ENCODE peak calls at places on chromosomes 16 and 17, in six cellular contexts. L is astrocyte, Z is ovary, V is uterus, T is right atrium auricular region, M is mucosa of descending colon. F is an unnamed sample.

GRCh38 chr17:16438557-16439302 is 23.4 kb downstream of the TRPV2 start:
- DNase-seq in V (peak), L (peak), Z (peak), T (peak), M (peak), F (peak)

GRCh38 chr17:28724500-28725165 is 1.4 kb downstream of the TLCD1 start:
- DNase-seq in V (no peak), L (no peak), M (peak), Z (no peak), T (no peak), F (no peak)

GRCh38 chr16:57993897-57994296 is 6.6 kb downstream of the ZNF319 start:
- DNase-seq in L (no peak), V (no peak), M (no peak), Z (no peak), T (no peak), F (peak)

GRCh38 chr17:17728550-17729251 is 47.4 kb downstream of the RAI1 start:
- DNase-seq in L (no peak), T (no peak), V (no peak), M (no peak), Z (no peak), F (no peak)

GRCh38 chr16:80742331-80742730 is 62.1 kb downstream of the CDYL2 start:
- DNase-seq in V (no peak), Z (no peak), L (no peak), T (no peak), M (no peak), F (no peak)

GRCh38 chr17:75125984-75126383 is 5.6 kb downstream of the NT5C start:
- DNase-seq in Z (no peak), T (no peak), V (no peak), M (no peak), L (no peak), F (no peak)

GRCh38 chr16:47387026-47387734 is 73.7 kb downstream of the ITFG1 start:
- DNase-seq in L (no peak), T (no peak), Z (no peak), M (no peak), V (no peak), F (no peak)

GRCh38 chr17:74493381-74493833 is 27.0 kb downstream of the CD300A start:
- DNase-seq in T (no peak), M (no peak), V (peak), Z (peak), L (peak), F (peak)

GRCh38 chr16:67531247-67531646 is 2.6 kb downstream of the RIPOR1 start:
- DNase-seq in Z (no peak), T (no peak), V (no peak), M (no peak), L (no peak), F (no peak)

GRCh38 chr17:62630365-62631085 is 3.1 kb downstream of the MRC2 start:
- DNase-seq in M (no peak), T (no peak), L (no peak), Z (no peak), V (no peak), F (no peak)

GRCh38 chr16:81574168-81574567 is 129.6 kb downstream of the CMIP start:
- DNase-seq in T (no peak), M (no peak), L (no peak), V (no peak), Z (no peak), F (no peak)

GRCh38 chr16:80746231-80746630 is 58.2 kb downstream of the CDYL2 start:
- DNase-seq in T (no peak), L (no peak), V (no peak), M (no peak), Z (no peak), F (no peak)

GRCh38 chr16:75501359-75501758 is 6.1 kb upstream of the CHST6 start:
- DNase-seq in M (peak), L (no peak), Z (no peak), V (no peak), T (no peak), F (no peak)

GRCh38 chr17:45320349-45320930 is 3.6 kb upstream of the MAP3K14 start:
- DNase-seq in T (no peak), L (peak), V (no peak), M (no peak), Z (no peak), F (peak)

GRCh38 chr17:20010099-20010863 is 1.1 kb downstream of the SPECC1 start:
- DNase-seq in V (peak), M (no peak), T (peak), Z (peak), L (peak), F (no peak)

DNA sequence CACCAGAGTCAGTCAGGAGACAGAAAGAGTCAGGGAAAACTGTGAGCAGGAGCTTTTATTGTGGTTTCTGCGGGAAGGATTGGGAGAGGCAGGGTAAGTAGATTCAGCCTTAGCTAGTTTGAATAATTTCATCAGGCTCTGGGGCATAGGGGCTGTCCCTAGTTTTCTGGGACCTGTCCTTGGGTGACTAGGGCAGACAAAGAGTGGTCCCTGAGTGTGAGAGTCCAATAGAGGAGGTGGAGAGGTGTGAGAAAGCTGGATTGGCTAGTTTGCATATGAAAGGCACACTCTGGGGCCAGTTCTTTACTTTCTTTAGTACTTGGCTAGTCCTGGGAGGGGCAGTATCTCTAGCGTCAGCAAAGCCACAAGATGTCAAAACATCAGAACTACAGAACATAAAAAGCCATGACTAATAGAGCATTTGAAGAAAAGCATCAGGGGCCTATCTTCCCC is 255.6 kb downstream of the HS3ST3A1 start:
- DNase-seq in M (no peak), Z (peak), L (peak), V (no peak), T (no peak), F (no peak)
- TF ChIP-seq CTCF in M (no peak), Z (no peak), L (peak), V (no peak), T (no peak), F (no peak)

DNA sequence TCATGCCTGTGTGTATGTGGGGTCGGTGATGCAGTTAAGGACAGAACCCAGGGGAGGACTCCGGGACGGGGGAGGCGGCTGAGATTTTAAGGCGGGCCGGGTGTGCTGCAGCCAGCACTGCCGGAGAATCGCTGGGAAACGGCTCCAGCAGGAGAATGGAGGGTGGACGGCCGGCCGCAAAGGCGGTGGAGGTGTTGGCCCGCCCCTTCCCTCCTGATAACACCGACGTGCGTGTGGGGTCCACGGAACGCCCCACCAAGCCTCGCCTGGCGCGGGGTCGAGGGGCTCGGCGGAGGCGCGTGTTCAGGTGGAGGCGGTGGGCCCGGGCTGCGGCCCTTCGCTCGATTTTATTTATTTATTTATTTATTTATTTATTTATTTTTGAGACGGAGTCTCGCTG is 633 bp downstream of the ZNF843 start:
- DNase-seq in M (peak), T (no peak), L (no peak), V (no peak), Z (peak), F (no peak)
- H3K4me3 ChIP-seq in M (no peak), T (peak), L (no peak), V (peak), Z (peak), F (peak)

GRCh38 chr17:61338000-61338864 is 61.4 kb upstream of the TBX2 start:
- DNase-seq in M (no peak), L (peak), V (peak), T (no peak), Z (no peak), F (no peak)

GRCh38 chr17:61334673-61335072 is 65.0 kb upstream of the TBX2 start:
- DNase-seq in M (no peak), Z (no peak), V (no peak), T (no peak), L (no peak), F (no peak)

GRCh38 chr17:61337247-61337812 is 62.3 kb upstream of the TBX2 start:
- DNase-seq in T (no peak), L (no peak), M (no peak), Z (no peak), V (peak), F (no peak)

GRCh38 chr17:61335105-61335844 is 64.4 kb upstream of the TBX2 start:
- DNase-seq in M (no peak), L (peak), T (no peak), V (no peak), Z (peak), F (no peak)

DNA sequence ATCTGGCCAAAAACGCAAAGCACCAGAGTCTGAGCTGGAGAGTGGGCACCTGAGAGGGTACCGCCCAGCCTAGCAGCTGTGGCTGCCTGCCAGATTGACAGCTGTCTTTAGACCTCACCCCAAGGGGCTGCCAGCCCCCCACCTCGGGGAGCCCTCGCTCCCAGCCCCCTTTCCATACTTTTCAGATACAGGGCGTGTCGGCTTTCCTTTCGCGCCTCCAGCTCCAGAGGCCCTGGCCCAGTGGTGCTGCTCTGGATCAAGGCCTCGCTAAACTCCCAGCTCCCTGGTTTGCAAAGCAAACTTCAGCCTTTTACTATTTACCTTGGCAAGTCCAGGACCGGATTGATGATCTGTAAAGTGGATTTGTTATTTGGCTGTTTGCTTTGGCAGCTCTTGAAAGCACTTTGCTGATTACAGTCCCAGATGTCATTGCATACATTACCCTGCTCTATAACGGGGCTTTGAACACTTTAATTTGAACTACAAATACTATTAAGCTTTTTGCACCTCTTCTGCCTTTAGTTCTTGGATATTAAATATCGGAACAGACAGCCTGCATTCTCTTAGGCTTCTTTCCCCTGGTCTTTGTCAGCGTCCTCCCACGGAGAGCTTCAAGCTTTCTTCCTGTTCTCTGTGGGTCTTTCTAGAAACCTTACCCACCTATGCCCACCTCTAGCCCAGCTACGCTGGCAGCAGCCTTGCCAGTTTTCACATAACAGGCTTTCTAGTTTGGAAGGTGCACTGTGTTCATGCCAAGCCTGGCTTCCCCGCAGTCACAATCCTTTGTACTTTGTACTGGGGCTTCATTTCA is 63.6 kb upstream of the TBX2 start:
- DNase-seq in Z (peak), L (peak), T (no peak), V (no peak), M (no peak), F (no peak)
- TF ChIP-seq CTCF in Z (no peak), L (no peak), T (no peak), V (no peak), M (no peak), F (no peak)

DNA sequence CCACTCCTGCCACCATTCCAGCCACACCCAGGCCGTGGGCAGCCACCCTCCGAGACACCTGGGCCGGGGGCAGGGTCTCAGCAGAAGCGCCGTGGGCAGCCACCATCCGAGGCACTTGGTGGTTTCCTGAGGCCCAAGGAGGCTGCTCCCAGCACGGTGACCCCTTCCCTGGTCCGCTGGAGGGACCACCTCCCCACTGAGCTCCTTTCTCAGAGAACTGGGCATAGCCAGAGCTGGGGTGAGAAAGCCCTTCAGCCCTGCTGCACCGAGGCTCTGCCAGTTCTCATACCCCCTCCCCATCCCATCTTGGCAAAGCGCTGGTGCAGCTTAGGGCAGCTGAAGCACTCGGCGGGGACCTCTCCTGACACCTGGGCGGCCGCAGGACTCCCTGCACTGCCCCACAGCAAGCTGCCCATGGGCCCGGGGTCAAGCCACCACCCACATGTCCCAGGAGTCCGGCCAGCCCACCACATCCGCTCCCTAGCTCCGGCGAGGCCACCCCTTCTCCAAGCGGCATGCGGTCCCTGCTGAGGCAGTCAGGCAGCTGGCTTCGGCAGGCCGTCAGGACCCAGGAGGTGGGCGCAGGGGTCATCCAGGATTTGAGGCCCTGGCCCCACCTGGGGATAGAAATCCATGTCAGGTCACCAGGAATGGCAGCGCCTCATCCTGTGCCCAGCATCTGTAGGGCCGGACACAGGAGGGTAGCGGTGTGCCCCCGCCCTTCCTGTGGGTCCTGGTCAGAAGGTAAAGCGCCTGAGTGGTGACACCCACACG is 1.3 kb upstream of the CYBA start:
- DNase-seq in L (no peak), M (peak), T (no peak), V (no peak), Z (no peak), F (peak)
- H3K4me3 ChIP-seq in L (no peak), M (no peak), T (no peak), V (no peak), Z (no peak), F (no peak)

DNA sequence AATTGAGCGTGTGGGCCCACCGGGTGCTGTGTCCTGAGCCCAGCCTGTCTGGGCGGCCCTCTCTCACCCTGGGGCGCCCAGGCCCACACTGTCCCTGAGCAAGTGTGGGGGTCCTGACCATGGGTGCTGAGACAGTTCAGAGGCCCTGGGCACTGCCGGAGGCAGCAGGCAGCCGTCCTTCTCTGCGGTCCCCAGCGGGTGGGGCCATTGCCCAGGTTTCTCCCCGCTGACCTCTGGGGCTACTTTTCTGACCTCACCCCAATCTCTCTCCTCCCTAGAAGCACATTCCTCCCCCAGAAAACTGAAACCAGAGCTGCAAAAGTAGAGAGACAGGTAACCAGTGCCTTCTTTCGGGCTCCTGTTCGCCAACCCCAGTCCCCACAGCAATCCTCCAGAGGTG is 36.0 kb upstream of the PVALEF start:
- DNase-seq in L (no peak), V (no peak), T (no peak), Z (no peak), M (no peak), F (no peak)
- TF ChIP-seq CTCF in L (no peak), V (no peak), T (no peak), Z (no peak), M (no peak), F (no peak)

GRCh38 chr17:65535777-65536572 is 25.5 kb downstream of the AXIN2 start:
- DNase-seq in L (no peak), T (no peak), V (no peak), M (no peak), Z (no peak), F (no peak)
- H3K4me3 ChIP-seq in L (no peak), T (no peak), V (no peak), M (no peak), Z (no peak), F (no peak)

GRCh38 chr16:84746875-84747274 is 47.1 kb downstream of the USP10 start:
- DNase-seq in V (no peak), M (no peak), T (no peak), Z (no peak), L (no peak), F (no peak)
- TF ChIP-seq CTCF in V (no peak), M (no peak), T (no peak), Z (no peak), L (peak), F (peak)

GRCh38 chr17:81520021-81520894 is 7.7 kb upstream of the ACTG1 start:
- DNase-seq in L (no peak), Z (no peak), M (peak), V (no peak), T (no peak), F (peak)
- H3K4me3 ChIP-seq in L (no peak), Z (no peak), M (no peak), V (no peak), T (no peak), F (peak)

DNA sequence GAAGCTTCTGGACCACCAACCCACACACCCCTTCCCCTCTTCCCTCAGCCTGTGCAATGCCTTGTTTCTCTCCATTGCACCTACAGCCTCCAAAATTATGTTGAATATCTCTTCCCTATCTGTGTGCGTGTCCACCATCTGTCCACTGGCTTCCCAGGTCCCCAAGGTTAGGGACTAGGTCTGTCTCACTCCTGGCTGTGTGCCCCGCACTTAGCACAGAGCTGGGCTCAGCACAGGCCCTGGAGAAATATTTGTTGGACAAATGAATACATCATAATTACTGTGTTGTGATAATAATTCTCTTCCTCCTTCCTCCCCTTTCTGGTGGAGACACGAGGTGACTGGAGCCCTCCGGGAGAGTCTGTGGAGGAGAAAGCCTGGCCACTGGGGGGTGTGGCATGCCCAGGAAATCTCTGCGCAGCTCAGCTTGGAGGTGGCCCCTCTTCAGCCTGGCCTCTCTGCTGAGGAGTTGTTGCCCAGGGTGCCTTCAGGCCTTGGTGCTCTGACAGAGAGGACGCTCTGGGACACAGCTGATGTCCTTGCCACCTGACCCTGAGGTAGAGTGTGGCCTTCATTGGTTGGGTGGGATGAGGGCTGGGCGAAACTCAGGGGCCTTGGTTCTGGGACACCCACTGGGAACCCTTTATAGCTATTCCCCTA is 3.3 kb upstream of the BRD7 start:
- DNase-seq in V (no peak), M (no peak), Z (peak), T (no peak), L (no peak), F (no peak)
- TF ChIP-seq CTCF in V (peak), M (no peak), Z (no peak), T (peak), L (peak), F (peak)

DNA sequence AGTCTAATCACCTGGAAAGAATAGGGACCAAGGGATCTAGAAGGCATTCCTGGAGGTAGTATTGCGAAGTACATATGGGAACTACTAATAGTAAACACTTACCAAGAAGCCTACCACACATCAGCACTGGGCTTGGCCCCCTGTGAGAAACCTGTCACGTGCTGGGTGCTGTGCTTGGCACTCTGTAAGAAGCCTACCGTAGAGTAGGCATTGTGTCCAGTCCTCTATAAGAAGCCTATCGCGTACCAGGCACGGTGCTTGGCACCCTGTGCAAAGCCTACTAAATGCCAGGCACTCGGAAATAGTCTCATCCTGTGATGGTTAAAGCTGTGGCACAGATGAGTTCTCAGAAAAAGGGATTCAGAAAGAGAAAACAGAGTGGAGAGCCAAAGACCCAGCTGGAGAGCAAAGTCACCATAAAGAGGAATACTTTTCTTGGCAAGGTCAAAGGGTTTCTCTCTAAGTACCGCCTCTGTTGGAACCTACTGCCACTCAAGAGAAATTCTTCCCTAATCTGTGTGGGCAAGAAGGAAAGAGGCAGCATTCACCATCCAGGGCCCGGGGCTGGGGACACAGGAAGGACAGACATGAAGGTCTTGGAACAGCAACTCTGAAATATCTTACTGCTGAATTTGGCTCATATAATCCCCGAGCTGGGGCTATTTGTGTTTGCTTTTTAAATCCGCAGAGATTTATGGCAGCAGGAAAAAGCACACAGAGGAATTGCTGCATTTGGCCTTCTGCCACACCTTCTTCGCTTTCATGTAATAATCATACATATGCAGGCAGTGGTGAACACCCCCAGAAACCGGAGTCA is 81.8 kb downstream of the VAT1L start:
- DNase-seq in V (no peak), M (no peak), T (no peak), L (peak), Z (no peak), F (no peak)
- H3K4me3 ChIP-seq in V (no peak), M (no peak), T (no peak), L (no peak), Z (no peak), F (no peak)

F was measured in lower lobe of right lung.